ENCODE peak calls at places on chromosomes 5 and 9, in five cellular contexts. One of them, this sample, is unnamed.

GRCh38 chr5:12230659-12231058 is 326.4 kb upstream of the CTNND2 start:
- DNase-seq in kidney glomerular epithelial cell: no peak
- DNase-seq in NCI-H2029: no peak
- DNase-seq in right cardiac atrium: no peak
- DNase-seq in H9: no peak
- DNase-seq in this sample: no peak

GRCh38 chr5:142317173-142317572 is 7.6 kb downstream of the SPRY4 start:
- DNase-seq in kidney glomerular epithelial cell: no peak
- DNase-seq in NCI-H2029: no peak
- DNase-seq in right cardiac atrium: no peak
- DNase-seq in H9: no peak
- DNase-seq in this sample: no peak

GRCh38 chr9:129401623-129402340 is 219.1 kb downstream of the C9orf50 start:
- DNase-seq in kidney glomerular epithelial cell: no peak
- DNase-seq in NCI-H2029: no peak
- DNase-seq in right cardiac atrium: peak
- DNase-seq in H9: no peak
- DNase-seq in this sample: no peak

GRCh38 chr9:5587024-5587423 is 41.9 kb upstream of the RIC1 start:
- DNase-seq in kidney glomerular epithelial cell: no peak
- DNase-seq in NCI-H2029: no peak
- DNase-seq in right cardiac atrium: no peak
- DNase-seq in H9: no peak
- DNase-seq in this sample: no peak

GRCh38 chr5:135327429-135328127 is 71.5 kb downstream of the MACROH2A1 start:
- DNase-seq in kidney glomerular epithelial cell: no peak
- DNase-seq in NCI-H2029: peak
- DNase-seq in right cardiac atrium: no peak
- DNase-seq in H9: no peak
- DNase-seq in this sample: no peak

GRCh38 chr9:33765411-33765810 is 29.9 kb upstream of the PRSS3 start:
- DNase-seq in kidney glomerular epithelial cell: peak
- DNase-seq in NCI-H2029: no peak
- DNase-seq in right cardiac atrium: no peak
- DNase-seq in H9: no peak
- DNase-seq in this sample: no peak

GRCh38 chr9:37999501-38000189 is 69.4 kb downstream of the SHB start:
- DNase-seq in kidney glomerular epithelial cell: peak
- DNase-seq in NCI-H2029: no peak
- DNase-seq in right cardiac atrium: no peak
- DNase-seq in H9: no peak
- DNase-seq in this sample: no peak

GRCh38 chr9:132820545-132820944 is 57.5 kb downstream of the AK8 start:
- DNase-seq in kidney glomerular epithelial cell: no peak
- DNase-seq in NCI-H2029: no peak
- DNase-seq in right cardiac atrium: no peak
- DNase-seq in H9: no peak
- DNase-seq in this sample: no peak

GRCh38 chr5:7850241-7850532 is 746 bp downstream of the CFAP90 start:
- DNase-seq in kidney glomerular epithelial cell: no peak
- DNase-seq in NCI-H2029: no peak
- DNase-seq in right cardiac atrium: peak
- DNase-seq in H9: peak
- DNase-seq in this sample: peak

GRCh38 chr9:121222524-121223171 is 21.0 kb upstream of the RAB14 start:
- DNase-seq in kidney glomerular epithelial cell: peak
- DNase-seq in NCI-H2029: peak
- DNase-seq in right cardiac atrium: no peak
- DNase-seq in H9: no peak
- DNase-seq in this sample: no peak

GRCh38 chr9:138025417-138025816 is 147.8 kb downstream of the CACNA1B start:
- DNase-seq in kidney glomerular epithelial cell: no peak
- DNase-seq in NCI-H2029: no peak
- DNase-seq in right cardiac atrium: no peak
- DNase-seq in H9: no peak
- DNase-seq in this sample: no peak

GRCh38 chr5:76303917-76304316 is 99.2 kb upstream of the IQGAP2 start:
- DNase-seq in kidney glomerular epithelial cell: peak
- DNase-seq in NCI-H2029: peak
- DNase-seq in right cardiac atrium: no peak
- DNase-seq in H9: no peak
- DNase-seq in this sample: no peak

GRCh38 chr5:167816354-167816753 is 475.1 kb upstream of the WWC1 start:
- DNase-seq in kidney glomerular epithelial cell: no peak
- DNase-seq in NCI-H2029: no peak
- DNase-seq in right cardiac atrium: no peak
- DNase-seq in H9: no peak
- DNase-seq in this sample: no peak

GRCh38 chr9:116713266-116713665 is 26.2 kb downstream of the TRIM32 start:
- DNase-seq in kidney glomerular epithelial cell: no peak
- DNase-seq in NCI-H2029: no peak
- DNase-seq in right cardiac atrium: no peak
- DNase-seq in H9: no peak
- DNase-seq in this sample: peak

GRCh38 chr5:50325237-50325832 is 115.8 kb downstream of the EMB start:
- DNase-seq in kidney glomerular epithelial cell: peak
- DNase-seq in NCI-H2029: no peak
- DNase-seq in right cardiac atrium: no peak
- DNase-seq in H9: no peak
- DNase-seq in this sample: no peak

GRCh38 chr5:75049581-75050274 is 2.6 kb downstream of the GCNT4 start:
- DNase-seq in kidney glomerular epithelial cell: peak
- DNase-seq in NCI-H2029: peak
- DNase-seq in right cardiac atrium: no peak
- DNase-seq in H9: peak
- DNase-seq in this sample: no peak

GRCh38 chr9:136012651-136013050 is 51.5 kb upstream of the UBAC1 start:
- DNase-seq in kidney glomerular epithelial cell: no peak
- DNase-seq in NCI-H2029: no peak
- DNase-seq in right cardiac atrium: peak
- DNase-seq in H9: no peak
- DNase-seq in this sample: no peak

GRCh38 chr9:128420060-128420650 is 502 bp upstream of the CERCAM start:
- DNase-seq in kidney glomerular epithelial cell: peak
- DNase-seq in NCI-H2029: peak
- DNase-seq in right cardiac atrium: peak
- DNase-seq in H9: no peak
- DNase-seq in this sample: peak

GRCh38 chr9:19409406-19410194 is 791 bp downstream of the ACER2 start:
- DNase-seq in kidney glomerular epithelial cell: no peak
- DNase-seq in NCI-H2029: no peak
- DNase-seq in right cardiac atrium: peak
- DNase-seq in H9: peak
- DNase-seq in this sample: peak